ENCODE peak calls at places on chromosomes 1 and 21, in four cellular contexts. One of them, this sample, is unnamed.

GRCh38 chr21:43918385-43918947 is 53.4 kb downstream of the AGPAT3 start:
- DNase-seq in K562: no peak
- DNase-seq in WTC11: no peak
- DNase-seq in HepG2: no peak
- DNase-seq in this sample: no peak

GRCh38 chr1:205601209-205601608 is 30.6 kb downstream of the ELK4 start:
- DNase-seq in K562: no peak
- DNase-seq in WTC11: no peak
- DNase-seq in HepG2: peak
- DNase-seq in this sample: no peak

GRCh38 chr1:160129046-160129445 is 13.5 kb downstream of the ATP1A2 start:
- DNase-seq in K562: no peak
- DNase-seq in WTC11: no peak
- DNase-seq in HepG2: no peak
- DNase-seq in this sample: no peak

GRCh38 chr1:183267646-183268431 is 81.8 kb downstream of the LAMC2 start:
- DNase-seq in K562: no peak
- DNase-seq in WTC11: no peak
- DNase-seq in HepG2: no peak
- DNase-seq in this sample: no peak

GRCh38 chr1:44610527-44611148 is 63.6 kb downstream of the TMEM53 start:
- DNase-seq in K562: no peak
- DNase-seq in WTC11: no peak
- DNase-seq in HepG2: no peak
- DNase-seq in this sample: no peak

GRCh38 chr1:13930151-13930550 is 230.2 kb downstream of the PRDM2 start:
- DNase-seq in K562: peak
- DNase-seq in WTC11: peak
- DNase-seq in HepG2: peak
- DNase-seq in this sample: no peak

GRCh38 chr1:210053126-210053525 is 115.1 kb downstream of the SYT14 start:
- DNase-seq in K562: no peak
- DNase-seq in WTC11: no peak
- DNase-seq in HepG2: no peak
- DNase-seq in this sample: no peak

GRCh38 chr1:29392486-29393450 is 156.4 kb downstream of the PTPRU start:
- DNase-seq in K562: no peak
- DNase-seq in WTC11: no peak
- DNase-seq in HepG2: no peak
- DNase-seq in this sample: no peak

GRCh38 chr21:42302292-42302650 is 12.9 kb downstream of the TFF3 start:
- DNase-seq in K562: no peak
- DNase-seq in WTC11: no peak
- DNase-seq in HepG2: no peak
- DNase-seq in this sample: no peak

GRCh38 chr1:234778215-234779159 is 168.5 kb upstream of the IRF2BP2 start:
- DNase-seq in K562: peak
- DNase-seq in WTC11: no peak
- DNase-seq in HepG2: no peak
- DNase-seq in this sample: no peak

GRCh38 chr1:62508187-62508758 is 71.4 kb downstream of the USP1 start:
- DNase-seq in K562: peak
- DNase-seq in WTC11: no peak
- DNase-seq in HepG2: peak
- DNase-seq in this sample: peak

GRCh38 chr21:44793269-44794030 is 8.2 kb downstream of the UBE2G2 start:
- DNase-seq in K562: peak
- DNase-seq in WTC11: peak
- DNase-seq in HepG2: peak
- DNase-seq in this sample: no peak

GRCh38 chr1:101902199-101902598 is 94.5 kb downstream of the OLFM3 start:
- DNase-seq in K562: no peak
- DNase-seq in WTC11: no peak
- DNase-seq in HepG2: no peak
- DNase-seq in this sample: no peak

GRCh38 chr1:32727876-32728275 is 25.3 kb upstream of the SYNC start:
- DNase-seq in K562: no peak
- DNase-seq in WTC11: no peak
- DNase-seq in HepG2: no peak
- DNase-seq in this sample: no peak

GRCh38 chr1:32728413-32729077 is 26.0 kb upstream of the SYNC start:
- DNase-seq in K562: no peak
- DNase-seq in WTC11: no peak
- DNase-seq in HepG2: no peak
- DNase-seq in this sample: no peak

GRCh38 chr1:32725595-32725942 is 23.0 kb upstream of the SYNC start:
- DNase-seq in K562: no peak
- DNase-seq in WTC11: no peak
- DNase-seq in HepG2: no peak
- DNase-seq in this sample: no peak

GRCh38 chr1:32729254-32730046 is 26.9 kb upstream of the SYNC start:
- DNase-seq in K562: peak
- DNase-seq in WTC11: no peak
- DNase-seq in HepG2: no peak
- DNase-seq in this sample: no peak

DNA sequence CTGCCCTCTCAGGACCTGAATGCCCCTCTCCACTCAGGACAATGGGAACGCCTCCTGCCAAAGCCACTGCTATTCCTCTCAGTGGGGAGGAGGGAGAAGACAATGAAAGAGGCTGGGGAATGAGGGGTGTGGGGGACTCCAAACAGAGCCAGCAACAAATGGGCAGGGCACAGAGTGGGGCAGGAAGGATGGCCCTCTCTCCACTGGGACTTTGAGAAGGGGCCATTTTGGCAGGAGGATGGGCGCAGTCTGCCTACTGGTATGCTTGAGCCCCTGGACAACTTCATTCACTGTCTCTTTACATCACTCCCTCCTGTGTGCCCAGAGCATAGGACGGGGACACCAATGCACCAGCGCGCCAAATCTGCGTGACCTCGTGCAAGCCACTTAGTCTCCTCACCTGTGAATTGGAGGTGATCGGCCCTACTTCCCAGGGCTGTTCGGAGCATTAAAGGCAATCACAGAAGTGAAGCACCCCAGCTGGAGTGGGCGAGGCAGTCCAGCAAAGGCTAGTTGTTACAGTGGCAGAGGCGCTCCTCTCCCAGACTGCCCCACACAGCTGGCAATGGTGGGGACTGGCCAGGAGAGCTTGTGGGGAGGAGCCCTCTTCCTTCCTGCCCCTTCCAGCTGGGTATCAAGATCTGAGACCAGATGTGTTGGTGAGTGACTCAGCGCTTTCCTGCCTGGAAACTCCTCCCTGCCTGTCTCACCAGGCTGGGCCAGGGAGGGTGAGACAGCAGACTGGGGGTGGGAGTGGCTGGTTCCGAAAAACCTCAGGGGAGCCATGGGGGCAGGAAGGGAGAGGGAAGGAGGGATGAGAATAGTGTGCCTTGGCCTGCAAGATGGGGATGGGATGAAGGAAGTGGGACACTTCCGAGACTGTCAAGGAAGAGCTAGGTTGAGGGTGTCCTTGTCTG is 22.4 kb upstream of the SYNC start:
- DNase-seq in K562: peak
- DNase-seq in WTC11: no peak
- DNase-seq in HepG2: no peak
- DNase-seq in this sample: no peak
- TF ChIP-seq CBFB in K562: peak
- TF ChIP-seq CBFB in WTC11: no peak
- TF ChIP-seq CBFB in HepG2: no peak
- TF ChIP-seq CBFB in this sample: no peak

GRCh38 chr21:27532081-27532480 is 565.2 kb upstream of the ADAMTS5 start:
- DNase-seq in K562: no peak
- DNase-seq in WTC11: no peak
- DNase-seq in HepG2: peak
- DNase-seq in this sample: no peak
- TF ChIP-seq CBFB in K562: no peak
- TF ChIP-seq CBFB in WTC11: no peak
- TF ChIP-seq CBFB in HepG2: no peak
- TF ChIP-seq CBFB in this sample: no peak

DNA sequence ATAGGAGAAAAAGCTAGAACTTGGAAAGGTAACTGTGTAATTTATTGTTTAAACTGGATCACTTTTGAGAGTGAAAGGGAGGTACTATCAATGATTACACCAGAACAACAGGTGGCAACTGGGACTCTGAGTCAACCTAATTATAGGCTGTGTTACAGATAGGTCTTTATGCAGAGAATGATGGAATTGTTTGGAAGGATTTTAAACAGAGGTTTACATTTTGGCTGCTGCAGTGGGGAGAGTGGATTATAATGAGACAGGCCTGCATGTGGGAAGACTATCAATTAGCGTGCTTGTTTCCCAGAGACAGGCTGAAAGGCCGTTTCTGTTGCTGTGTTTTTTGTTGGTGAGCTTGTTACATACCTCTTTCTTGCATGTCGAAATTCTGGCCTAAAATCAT is 432.9 kb downstream of the PLA2G4A start:
- DNase-seq in K562: no peak
- DNase-seq in WTC11: no peak
- DNase-seq in HepG2: no peak
- DNase-seq in this sample: no peak
- TF ChIP-seq CBFB in K562: no peak
- TF ChIP-seq CBFB in WTC11: no peak
- TF ChIP-seq CBFB in HepG2: no peak
- TF ChIP-seq CBFB in this sample: no peak

GRCh38 chr1:202361701-202362100 is 13.2 kb downstream of the PPP1R12B start:
- DNase-seq in K562: no peak
- DNase-seq in WTC11: no peak
- DNase-seq in HepG2: no peak
- DNase-seq in this sample: no peak

GRCh38 chr1:202362212-202362611 is 13.7 kb downstream of the PPP1R12B start:
- DNase-seq in K562: no peak
- DNase-seq in WTC11: no peak
- DNase-seq in HepG2: no peak
- DNase-seq in this sample: no peak

GRCh38 chr1:202365092-202365815 is 16.8 kb downstream of the PPP1R12B start:
- DNase-seq in K562: no peak
- DNase-seq in WTC11: no peak
- DNase-seq in HepG2: no peak
- DNase-seq in this sample: no peak

DNA sequence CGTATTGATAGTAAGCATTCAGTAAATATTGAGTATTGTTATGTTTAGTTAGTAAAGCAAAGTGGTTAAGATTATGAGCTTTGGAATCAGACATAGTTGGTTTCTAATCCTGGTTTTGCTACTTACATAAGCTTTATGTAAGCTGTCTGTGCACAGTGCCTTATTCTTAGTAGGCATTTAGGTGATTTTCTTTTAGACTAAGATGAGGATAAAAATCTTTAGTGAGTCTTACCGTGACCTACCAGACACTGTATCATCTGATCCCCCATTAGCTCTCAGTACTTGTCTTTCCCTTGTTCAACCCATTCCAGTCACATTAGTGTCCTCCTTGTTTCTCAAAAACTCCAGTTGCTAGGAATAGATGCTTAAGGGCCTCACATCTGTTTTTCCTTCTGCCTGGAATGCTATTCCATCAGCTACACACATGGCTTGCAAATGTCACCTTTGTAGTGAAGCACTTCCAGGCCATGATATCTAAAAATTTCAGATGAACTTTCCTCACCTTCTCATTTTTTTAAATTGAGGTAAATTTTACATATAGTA is 18.8 kb downstream of the PPP1R12B start:
- DNase-seq in K562: no peak
- DNase-seq in WTC11: no peak
- DNase-seq in HepG2: no peak
- DNase-seq in this sample: no peak
- TF ChIP-seq CBFB in K562: no peak
- TF ChIP-seq CBFB in WTC11: no peak
- TF ChIP-seq CBFB in HepG2: no peak
- TF ChIP-seq CBFB in this sample: no peak

GRCh38 chr1:161192476-161193465 is 6.1 kb downstream of the ADAMTS4 start:
- DNase-seq in K562: peak
- DNase-seq in WTC11: peak
- DNase-seq in HepG2: peak
- DNase-seq in this sample: no peak

GRCh38 chr1:161191971-161192370 is 6.9 kb downstream of the ADAMTS4 start:
- DNase-seq in K562: no peak
- DNase-seq in WTC11: no peak
- DNase-seq in HepG2: no peak
- DNase-seq in this sample: no peak

GRCh38 chr1:161193561-161194235 is 5.2 kb downstream of the ADAMTS4 start:
- DNase-seq in K562: no peak
- DNase-seq in WTC11: no peak
- DNase-seq in HepG2: no peak
- DNase-seq in this sample: no peak

GRCh38 chr1:161189036-161189435 is 9.8 kb downstream of the ADAMTS4 start:
- DNase-seq in K562: no peak
- DNase-seq in WTC11: no peak
- DNase-seq in HepG2: no peak
- DNase-seq in this sample: no peak

DNA sequence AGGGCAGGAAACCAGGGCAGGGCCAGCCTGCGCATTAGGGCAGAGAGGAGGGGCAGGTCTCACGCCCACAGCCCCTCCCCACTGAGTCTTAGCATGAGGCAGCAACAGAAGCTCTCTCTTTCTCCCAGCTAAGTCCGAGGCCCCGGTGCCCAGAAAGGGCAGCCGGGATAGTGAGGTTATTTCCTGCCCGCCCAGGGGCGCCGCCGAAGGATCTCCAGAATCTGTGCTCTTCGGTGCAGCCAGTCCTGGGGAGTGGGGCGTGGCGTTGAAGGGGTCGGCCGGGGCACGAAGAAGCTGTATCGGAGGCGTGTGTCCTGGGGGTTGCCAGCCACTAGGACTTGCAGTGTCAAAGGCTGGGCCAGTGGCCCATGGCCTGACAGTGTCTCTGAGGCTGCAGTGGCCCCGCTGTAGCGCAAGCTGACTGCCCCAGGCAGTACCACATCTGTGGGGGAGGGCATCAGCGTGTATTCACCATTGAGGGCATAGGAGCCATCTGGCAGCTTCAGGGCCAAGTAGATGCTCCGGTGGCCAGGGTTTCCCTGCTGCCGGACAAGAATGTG is 7.8 kb downstream of the ADAMTS4 start:
- DNase-seq in K562: no peak
- DNase-seq in WTC11: no peak
- DNase-seq in HepG2: no peak
- DNase-seq in this sample: no peak
- TF ChIP-seq CBFB in K562: no peak
- TF ChIP-seq CBFB in WTC11: no peak
- TF ChIP-seq CBFB in HepG2: no peak
- TF ChIP-seq CBFB in this sample: no peak

GRCh38 chr1:22133247-22133927 is 9.5 kb downstream of the WNT4 start:
- DNase-seq in K562: no peak
- DNase-seq in WTC11: no peak
- DNase-seq in HepG2: no peak
- DNase-seq in this sample: no peak

GRCh38 chr1:22133928-22134324 is 9.0 kb downstream of the WNT4 start:
- DNase-seq in K562: no peak
- DNase-seq in WTC11: no peak
- DNase-seq in HepG2: no peak
- DNase-seq in this sample: no peak

GRCh38 chr1:22131062-22131461 is 11.8 kb downstream of the WNT4 start:
- DNase-seq in K562: no peak
- DNase-seq in WTC11: no peak
- DNase-seq in HepG2: no peak
- DNase-seq in this sample: no peak

GRCh38 chr1:22131875-22132486 is 10.9 kb downstream of the WNT4 start:
- DNase-seq in K562: peak
- DNase-seq in WTC11: peak
- DNase-seq in HepG2: peak
- DNase-seq in this sample: no peak

GRCh38 chr1:22132517-22133235 is 10.2 kb downstream of the WNT4 start:
- DNase-seq in K562: no peak
- DNase-seq in WTC11: no peak
- DNase-seq in HepG2: no peak
- DNase-seq in this sample: no peak
- TF ChIP-seq CBFB in K562: no peak
- TF ChIP-seq CBFB in WTC11: no peak
- TF ChIP-seq CBFB in HepG2: no peak
- TF ChIP-seq CBFB in this sample: no peak

GRCh38 chr1:67795179-67795916 is 37.9 kb downstream of the GNG12 start:
- DNase-seq in K562: no peak
- DNase-seq in WTC11: no peak
- DNase-seq in HepG2: no peak
- DNase-seq in this sample: no peak
- TF ChIP-seq CBFB in K562: no peak
- TF ChIP-seq CBFB in WTC11: no peak
- TF ChIP-seq CBFB in HepG2: no peak
- TF ChIP-seq CBFB in this sample: no peak